ENCODE peak calls at places on chromosomes 6 and 20, in seven cellular contexts. F is AG04449, B is A673, P is colonic mucosa, H is tibial nerve, U is DMS153, X is AG08396. S is an unnamed sample.

GRCh38 chr6:122839906-122840305 is 50.8 kb downstream of the SMPDL3A start:
- DNase-seq in U (no peak), H (no peak), B (no peak), F (no peak), X (no peak), P (no peak), S (no peak)

GRCh38 chr20:43781215-43781614 is 54.4 kb upstream of the GTSF1L start:
- DNase-seq in X (no peak), U (no peak), F (no peak), B (no peak), P (no peak), H (no peak), S (no peak)

GRCh38 chr6:15331629-15332241 is 85.9 kb downstream of the JARID2 start:
- DNase-seq in B (no peak), H (no peak), F (no peak), P (no peak), U (no peak), X (no peak), S (no peak)

GRCh38 chr6:40743226-40743625 is 156.1 kb upstream of the LRFN2 start:
- DNase-seq in U (no peak), F (no peak), B (no peak), X (no peak), H (no peak), P (no peak), S (no peak)

GRCh38 chr6:13528777-13529343 is 41.5 kb upstream of the GFOD1 start:
- DNase-seq in X (no peak), U (no peak), F (no peak), H (no peak), P (peak), B (no peak), S (no peak)

GRCh38 chr6:112113371-112113770 is 26.0 kb downstream of the FAM229B start:
- DNase-seq in B (no peak), P (no peak), F (no peak), H (no peak), X (no peak), U (no peak), S (no peak)

GRCh38 chr20:19791887-19792286 is 33.8 kb downstream of the RIN2 start:
- DNase-seq in U (no peak), H (no peak), X (no peak), P (no peak), B (no peak), F (no peak), S (no peak)

GRCh38 chr6:40000964-40001515 is 66.8 kb upstream of the MOCS1 start:
- DNase-seq in X (no peak), P (no peak), F (no peak), B (no peak), H (no peak), U (no peak), S (no peak)

GRCh38 chr20:48194578-48194977 is 409.3 kb upstream of the SULF2 start:
- DNase-seq in X (no peak), P (no peak), H (no peak), F (no peak), B (no peak), U (peak), S (no peak)

GRCh38 chr6:26022166-26022510 is 59.5 kb downstream of the TRIM38 start:
- DNase-seq in U (peak), F (no peak), X (peak), B (peak), P (peak), H (no peak), S (peak)

GRCh38 chr6:2388554-2389324 is 143.3 kb upstream of the GMDS start:
- DNase-seq in F (no peak), U (no peak), X (no peak), B (no peak), P (no peak), H (no peak), S (no peak)

GRCh38 chr20:51577432-51578144 is 35.1 kb upstream of the NFATC2 start:
- DNase-seq in H (no peak), U (no peak), B (no peak), X (no peak), F (no peak), P (no peak), S (no peak)

GRCh38 chr6:37396571-37397185 is 36.3 kb upstream of the CMTR1 start:
- DNase-seq in H (no peak), B (peak), U (no peak), P (no peak), X (no peak), F (peak), S (no peak)

GRCh38 chr20:22880277-22880676 is 154.8 kb upstream of the SSTR4 start:
- DNase-seq in B (no peak), F (no peak), U (no peak), X (no peak), H (no peak), P (no peak), S (no peak)

GRCh38 chr6:157596886-157597285 is 215.9 kb downstream of the ZDHHC14 start:
- DNase-seq in B (no peak), P (no peak), H (no peak), U (no peak), X (peak), F (no peak), S (no peak)

GRCh38 chr6:63795006-63795405 is 159.4 kb downstream of the PHF3 start:
- DNase-seq in H (no peak), B (peak), P (no peak), U (no peak), X (no peak), F (no peak), S (no peak)

GRCh38 chr6:165990216-165990615 is 177.4 kb downstream of the TBXT start:
- DNase-seq in H (no peak), B (no peak), X (no peak), F (no peak), P (no peak), U (no peak), S (no peak)